ENCODE peak calls at places on chromosome 19, in nine cellular contexts. N is Caki2; B is uterus; E is stimulated activated CD8-positive, alpha-beta memory T cell treated with anti-CD3 and anti-CD28 coated beads, Interleukin-7, amount 100 ng/mL, for 1 hour; J is EL; O is spleen; L is SW480; Q is Right ventricle myocardium superior; W is fibroblast of pulmonary artery. P is an unnamed sample.

GRCh38 chr19:48818234-48818823 is 7.5 kb upstream of the BCAT2 start:
- DNase-seq in N (no peak), B (no peak), E (no peak), J (no peak), O (no peak), L (no peak), Q (no peak), W (no peak), P (no peak)

GRCh38 chr19:681029-681626 is 4.9 kb downstream of the FSTL3 start:
- DNase-seq in N (no peak), B (no peak), E (peak), J (no peak), O (peak), L (no peak), Q (peak), W (no peak), P (no peak)

GRCh38 chr19:47274891-47275865 is 493 bp downstream of the INAFM1 start:
- DNase-seq in N (peak), B (peak), E (no peak), J (no peak), O (peak), L (peak), Q (peak), W (peak), P (peak)

GRCh38 chr19:50490411-50490811 is 13.8 kb upstream of the GARIN5A start:
- DNase-seq in N (no peak), B (no peak), E (no peak), J (no peak), O (peak), L (no peak), Q (peak), W (no peak), P (no peak)

GRCh38 chr19:1390594-1391423 is 7.1 kb downstream of the NDUFS7 start:
- DNase-seq in N (no peak), B (no peak), E (no peak), J (no peak), O (no peak), L (no peak), Q (no peak), W (no peak), P (no peak)

GRCh38 chr19:307111-307531 is 15.9 kb upstream of the PLPP2 start:
- DNase-seq in N (no peak), B (no peak), E (no peak), J (no peak), O (peak), L (no peak), Q (no peak), W (no peak), P (no peak)

GRCh38 chr19:3304871-3305423 is 61.4 kb upstream of the NFIC start:
- DNase-seq in N (peak), B (peak), E (peak), J (peak), O (peak), L (no peak), Q (peak), W (peak), P (peak)

GRCh38 chr19:47280183-47280797 is 5.6 kb downstream of the INAFM1 start:
- DNase-seq in N (peak), B (peak), E (no peak), J (peak), O (peak), L (peak), Q (no peak), W (peak), P (no peak)

GRCh38 chr19:16851031-16851712 is 22.0 kb downstream of the SIN3B start:
- DNase-seq in N (no peak), B (no peak), E (no peak), J (peak), O (no peak), L (no peak), Q (no peak), W (no peak), P (no peak)

GRCh38 chr19:46784262-46785053 is 3.9 kb downstream of the SLC1A5 start:
- DNase-seq in N (peak), B (peak), E (no peak), J (peak), O (peak), L (peak), Q (peak), W (peak), P (peak)

GRCh38 chr19:28577666-28578065 is 635.3 kb downstream of the UQCRFS1 start:
- DNase-seq in N (no peak), B (no peak), E (no peak), J (no peak), O (peak), L (no peak), Q (no peak), W (no peak), P (no peak)

GRCh38 chr19:55341191-55342043 is 1.7 kb downstream of the KMT5C start:
- DNase-seq in N (peak), B (peak), E (peak), J (peak), O (no peak), L (peak), Q (peak), W (peak), P (peak)

GRCh38 chr19:35666251-35666913 is at the start of gene UPK1A:
- DNase-seq in N (no peak), B (no peak), E (no peak), J (no peak), O (no peak), L (no peak), Q (no peak), W (no peak), P (no peak)

GRCh38 chr19:3671680-3672574 is 28.3 kb downstream of the PIP5K1C start:
- DNase-seq in N (no peak), B (peak), E (no peak), J (peak), O (no peak), L (no peak), Q (no peak), W (peak), P (no peak)

GRCh38 chr19:15934332-15935078 is at the start of gene CYP4F11:
- DNase-seq in N (peak), B (peak), E (no peak), J (no peak), O (no peak), L (peak), Q (peak), W (no peak), P (no peak)